ENCODE peak calls at places on chromosome 17, in eight cellular contexts. A is MM.1S, I is esophagus squamous epithelium, B is fibroblast of lung, W is tibial nerve, V is thyroid gland, U is BE2C, Z is adrenal gland. T is an unnamed sample.
A peak's percentile ranks its signal among the peaks of the same experiment; 100 is the strongest.

GRCh38 chr17:1120596-1121441 is 59.0 kb downstream of the ABR start:
- DNase-seq in U (no peak), I (no peak), V (no peak), Z (no peak), A (peak; percentile 78), B (no peak), W (no peak), T (no peak)

GRCh38 chr17:64507418-64507766 is 615 bp downstream of the CEP95 start:
- DNase-seq in I (no peak), B (peak; percentile 79), A (peak; percentile 82), Z (peak; percentile 66), U (peak; percentile 36), W (no peak), V (peak; percentile 23), T (peak; percentile 20)

GRCh38 chr17:42980766-42981397 is 517 bp downstream of the RUNDC1 start:
- DNase-seq in I (no peak), B (peak; percentile 68), Z (peak; percentile 57), A (peak; percentile 79), V (peak; percentile 66), W (no peak), U (peak; percentile 42), T (peak; percentile 48)

GRCh38 chr17:9346296-9346926 is 229.2 kb downstream of the STX8 start:
- DNase-seq in B (peak; percentile 82), U (no peak), A (no peak), I (no peak), W (no peak), V (no peak), Z (no peak), T (no peak)

GRCh38 chr17:61400058-61400785 is 579 bp downstream of the TBX2 start:
- DNase-seq in B (peak; percentile 59), U (peak; percentile 48), V (no peak), Z (no peak), W (no peak), A (no peak), I (no peak), T (no peak)

GRCh38 chr17:8148560-8148959 is 3.6 kb downstream of the PER1 start:
- DNase-seq in A (no peak), B (no peak), W (no peak), Z (no peak), V (no peak), U (no peak), I (no peak), T (no peak)

GRCh38 chr17:57954421-57955182 is 610 bp downstream of the CUEDC1 start:
- DNase-seq in A (no peak), Z (peak; percentile 79), W (peak; percentile 63), B (peak; percentile 42), V (peak; percentile 76), U (peak; percentile 79), I (no peak), T (peak; percentile 75)

GRCh38 chr17:35705705-35706104 is 25.7 kb upstream of the RASL10B start:
- DNase-seq in U (no peak), V (no peak), I (no peak), W (no peak), Z (no peak), B (no peak), A (no peak), T (no peak)

GRCh38 chr17:72735602-72736001 is 356.9 kb downstream of the SLC39A11 start:
- DNase-seq in U (no peak), V (no peak), A (no peak), Z (no peak), B (no peak), W (no peak), I (no peak), T (no peak)

GRCh38 chr17:72734611-72735010 is 357.9 kb downstream of the SLC39A11 start:
- DNase-seq in W (no peak), I (no peak), A (no peak), B (no peak), V (no peak), U (no peak), Z (no peak), T (no peak)

GRCh38 chr17:72733619-72734282 is 358.7 kb downstream of the SLC39A11 start:
- DNase-seq in Z (no peak), I (no peak), B (no peak), V (no peak), A (no peak), W (no peak), U (no peak), T (no peak)

GRCh38 chr17:72735089-72735488 is 357.4 kb downstream of the SLC39A11 start:
- DNase-seq in U (peak; percentile 54), A (no peak), V (no peak), W (no peak), Z (no peak), B (no peak), I (no peak), T (no peak)

GRCh38 chr17:72732893-72733618 is 359.4 kb downstream of the SLC39A11 start:
- DNase-seq in A (no peak), W (no peak), I (no peak), Z (no peak), B (no peak), V (no peak), U (no peak), T (no peak)
- H3K4me1 ChIP-seq in A (peaks cover under 1% of the 10 kb centered on the region), W (no peaks in the 10 kb centered on the region), I (no peaks in the 10 kb centered on the region), Z (no peaks in the 10 kb centered on the region), B (no peaks in the 10 kb centered on the region), V (no peaks in the 10 kb centered on the region), U (peaks cover 4% of the 10 kb centered on the region), T (no peaks in the 10 kb centered on the region)

DNA sequence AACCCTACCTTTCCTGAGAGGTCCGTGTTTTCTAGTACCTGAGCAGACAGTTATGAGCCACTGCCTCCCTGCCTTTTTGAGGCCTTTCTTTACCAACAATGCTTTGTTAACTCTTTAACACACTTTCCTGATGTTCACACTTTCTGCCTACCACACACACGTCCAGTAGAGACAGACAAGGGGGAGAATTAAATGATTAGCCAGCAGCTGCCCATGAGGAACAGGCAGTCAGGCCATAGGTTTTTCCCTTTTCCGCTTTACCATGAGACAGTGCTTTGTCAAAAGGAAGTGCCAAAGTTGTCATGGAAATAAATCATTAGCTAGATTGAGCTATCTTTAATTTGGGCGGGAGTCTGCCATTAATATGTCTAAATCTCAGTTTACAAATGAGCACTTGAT is 102.0 kb downstream of the PITPNC1 start:
- DNase-seq in I (no peak), W (no peak), A (no peak), V (no peak), Z (no peak), U (no peak), B (no peak), T (no peak)
- H3K4me1 ChIP-seq in I (no peaks in the 10 kb centered on the region), W (peaks cover 4% of the 10 kb centered on the region), A (no peaks in the 10 kb centered on the region), V (peaks cover 38% of the 10 kb centered on the region), Z (peaks cover 19% of the 10 kb centered on the region), U (peaks cover 9% of the 10 kb centered on the region), B (peaks cover 7% of the 10 kb centered on the region), T (peaks cover 15% of the 10 kb centered on the region)

DNA sequence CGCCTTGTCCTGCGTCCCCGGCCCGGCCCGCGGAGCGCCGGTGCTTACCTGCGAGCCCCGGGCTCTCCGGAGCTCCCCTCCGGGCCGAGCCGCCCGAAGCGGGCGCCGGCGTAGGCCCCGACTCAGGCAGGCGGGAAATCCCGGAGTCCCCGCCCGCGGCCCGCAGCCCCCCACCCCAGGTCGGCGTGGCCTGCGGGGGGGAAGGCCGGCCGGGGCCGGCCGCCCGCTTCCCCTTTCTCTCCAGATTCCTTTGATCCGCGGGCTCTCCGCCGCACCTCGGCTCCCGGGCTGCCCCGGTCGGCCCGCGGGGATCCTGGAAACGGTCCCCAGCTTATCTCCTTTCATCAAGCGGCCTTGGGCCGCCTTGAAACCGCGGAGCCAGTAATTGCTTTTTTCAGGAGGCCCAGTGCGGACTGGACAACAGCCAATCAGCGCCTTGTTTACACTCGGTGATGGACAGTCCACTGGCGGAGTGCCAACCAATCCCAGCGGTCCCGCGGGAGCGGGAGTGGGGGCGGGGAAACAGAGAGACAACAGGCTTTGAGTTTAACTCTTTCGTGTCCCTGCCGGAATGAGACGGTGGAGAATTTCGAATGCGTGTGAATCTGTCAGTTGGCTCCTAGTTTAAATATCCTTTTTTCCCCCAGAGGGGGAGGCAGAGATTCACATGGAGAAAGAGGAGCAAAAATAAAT is 1.4 kb upstream of the BAHCC1 start:
- DNase-seq in W (peak; percentile 100), V (peak; percentile 100), B (peak; percentile 99), U (peak; percentile 100), Z (peak; percentile 100), A (peak; percentile 99), I (peak; percentile 88), T (peak; percentile 100)
- H3K4me1 ChIP-seq in W (peaks cover 35% of the 10 kb centered on the region), V (peaks cover 52% of the 10 kb centered on the region), B (peaks cover 27% of the 10 kb centered on the region), U (peaks cover 19% of the 10 kb centered on the region), Z (peaks cover 39% of the 10 kb centered on the region), A (peaks cover 10% of the 10 kb centered on the region), I (peaks cover 36% of the 10 kb centered on the region), T (peaks cover 56% of the 10 kb centered on the region)

GRCh38 chr17:14300628-14301278 is at the start of gene HS3ST3B1:
- DNase-seq in Z (peak; percentile 99), I (peak; percentile 84), U (peak; percentile 95), B (peak; percentile 100), W (peak; percentile 82), V (peak; percentile 96), A (peak; percentile 83), T (peak; percentile 99)

GRCh38 chr17:14302421-14303099 is 1.7 kb downstream of the HS3ST3B1 start:
- DNase-seq in A (peak; percentile 59), W (peak; percentile 46), Z (peak; percentile 84), I (no peak), U (peak; percentile 73), V (peak; percentile 77), B (peak; percentile 77), T (peak; percentile 86)

GRCh38 chr17:14301761-14302401 is 1.0 kb downstream of the HS3ST3B1 start:
- DNase-seq in Z (peak; percentile 56), V (no peak), U (no peak), A (no peak), B (peak; percentile 55), W (no peak), I (no peak), T (peak; percentile 26)

GRCh38 chr17:14299261-14300093 is 1.4 kb upstream of the HS3ST3B1 start:
- DNase-seq in V (peak; percentile 21), W (no peak), I (no peak), U (no peak), B (peak; percentile 63), Z (peak; percentile 35), A (no peak), T (peak; percentile 34)

DNA sequence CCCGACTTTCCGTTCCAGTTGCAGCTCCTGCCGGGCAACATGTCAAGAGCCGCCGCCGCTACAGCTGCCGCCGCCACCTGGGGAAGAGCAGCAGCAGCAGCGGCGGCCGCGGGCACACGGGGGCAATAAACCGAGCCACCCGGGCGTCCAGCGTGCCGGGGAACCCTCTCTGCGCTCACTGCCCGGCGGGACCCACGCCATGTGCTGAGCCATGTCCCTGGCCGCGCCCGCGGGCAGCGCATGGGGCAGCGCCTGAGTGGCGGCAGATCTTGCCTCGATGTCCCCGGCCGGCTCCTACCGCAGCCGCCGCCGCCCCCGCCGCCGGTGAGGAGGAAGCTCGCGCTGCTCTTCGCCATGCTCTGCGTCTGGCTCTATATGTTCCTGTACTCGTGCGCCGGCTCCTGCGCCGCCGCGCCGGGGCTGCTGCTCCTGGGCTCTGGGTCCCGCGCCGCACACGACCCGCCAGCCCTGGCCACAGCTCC is 439 bp downstream of the HS3ST3B1 start:
- DNase-seq in B (peak; percentile 42), W (no peak), U (no peak), V (no peak), A (no peak), I (no peak), Z (no peak), T (no peak)
- H3K4me1 ChIP-seq in B (peaks cover 5% of the 10 kb centered on the region), W (peaks cover 29% of the 10 kb centered on the region), U (no peaks in the 10 kb centered on the region), V (peaks cover 56% of the 10 kb centered on the region), A (no peaks in the 10 kb centered on the region), I (peaks cover 27% of the 10 kb centered on the region), Z (peaks cover 30% of the 10 kb centered on the region), T (peaks cover 69% of the 10 kb centered on the region)